ENCODE peak calls at places on chromosome 17, in four cellular contexts. B is thoracic aorta, L is HCT116, W is SJSA1. S is an unnamed sample.

GRCh38 chr17:15941781-15942180 is 3.1 kb upstream of the ADORA2B start:
- DNase-seq in L (no peak), B (no peak), W (peak; percentile 59), S (peak; percentile 53)

GRCh38 chr17:6843241-6843890 is 11.8 kb upstream of the TEKT1 start:
- DNase-seq in L (peak; percentile 48), B (no peak), W (no peak), S (no peak)

GRCh38 chr17:35244345-35245195 is 1.7 kb downstream of the SLFN5 start:
- DNase-seq in B (peak; percentile 63), L (peak; percentile 33), W (peak; percentile 84), S (peak; percentile 41)

GRCh38 chr17:77999413-78000173 is 41.1 kb downstream of the TNRC6C start:
- DNase-seq in B (no peak), W (no peak), L (peak; percentile 33), S (no peak)

GRCh38 chr17:4969551-4970231 is 2.1 kb upstream of the SPAG7 start:
- DNase-seq in L (no peak), W (no peak), B (no peak), S (no peak)

GRCh38 chr17:37742114-37742761 is 2.6 kb downstream of the HNF1B start:
- DNase-seq in B (no peak), W (no peak), L (no peak), S (no peak)

GRCh38 chr17:56269998-56270397 is 116.7 kb downstream of the ANKFN1 start:
- DNase-seq in L (no peak), B (no peak), W (no peak), S (no peak)

GRCh38 chr17:67500261-67500660 is 123.2 kb downstream of the PITPNC1 start:
- DNase-seq in L (no peak), W (no peak), B (no peak), S (no peak)

GRCh38 chr17:21510686-21511367 is 134.7 kb downstream of the KCNJ12 start:
- DNase-seq in L (no peak), B (no peak), W (no peak), S (no peak)

GRCh38 chr17:3512512-3513171 is 36.8 kb downstream of the ASPA start:
- DNase-seq in L (no peak), B (no peak), W (no peak), S (no peak)

GRCh38 chr17:63039899-63040602 is 74.0 kb downstream of the TANC2 start:
- DNase-seq in B (no peak), W (no peak), L (peak; percentile 37), S (no peak)

GRCh38 chr17:35540589-35541404 is 3.3 kb upstream of the SLFN12L start:
- DNase-seq in L (no peak), W (no peak), B (no peak), S (peak; percentile 3)

GRCh38 chr17:76196675-76197074 is 43.6 kb downstream of the RNF157 start:
- DNase-seq in L (no peak), B (no peak), W (peak; percentile 39), S (no peak)

GRCh38 chr17:31586946-31587345 is 195.5 kb downstream of the RAB11FIP4 start:
- DNase-seq in L (no peak), B (no peak), W (no peak), S (no peak)

GRCh38 chr17:45812102-45812501 is 28.0 kb downstream of the CRHR1 start:
- DNase-seq in B (no peak), L (peak; percentile 37), W (no peak), S (no peak)

GRCh38 chr17:40070895-40071719 is 8.3 kb downstream of the THRA start:
- DNase-seq in W (peak; percentile 44), L (no peak), B (no peak), S (no peak)

GRCh38 chr17:46979023-46979870 is at the start of gene RPRML:
- DNase-seq in B (no peak), L (no peak), W (peak; percentile 67), S (peak; percentile 40)

GRCh38 chr17:56174421-56174820 is 21.1 kb downstream of the ANKFN1 start:
- DNase-seq in B (no peak), L (no peak), W (no peak), S (no peak)

GRCh38 chr17:4840893-4841242 is 7.7 kb downstream of the MINK1 start:
- DNase-seq in B (no peak), L (no peak), W (no peak), S (no peak)

GRCh38 chr17:63133489-63133888 is 167.5 kb downstream of the TANC2 start:
- DNase-seq in W (no peak), B (no peak), L (no peak), S (no peak)

GRCh38 chr17:4810696-4811289 is 3.8 kb downstream of the PLD2 start:
- DNase-seq in L (no peak), B (no peak), W (no peak), S (no peak)

GRCh38 chr17:35345445-35345925 is 27.9 kb downstream of the SLFN11 start:
- DNase-seq in B (no peak), L (no peak), W (no peak), S (no peak)

GRCh38 chr17:489758-490329 is 137.2 kb upstream of the RPH3AL start:
- DNase-seq in L (no peak), W (no peak), B (no peak), S (peak; percentile 16)

GRCh38 chr17:37417852-37418251 is 11.2 kb downstream of the TADA2A start:
- DNase-seq in W (no peak), B (no peak), L (no peak), S (no peak)

DNA sequence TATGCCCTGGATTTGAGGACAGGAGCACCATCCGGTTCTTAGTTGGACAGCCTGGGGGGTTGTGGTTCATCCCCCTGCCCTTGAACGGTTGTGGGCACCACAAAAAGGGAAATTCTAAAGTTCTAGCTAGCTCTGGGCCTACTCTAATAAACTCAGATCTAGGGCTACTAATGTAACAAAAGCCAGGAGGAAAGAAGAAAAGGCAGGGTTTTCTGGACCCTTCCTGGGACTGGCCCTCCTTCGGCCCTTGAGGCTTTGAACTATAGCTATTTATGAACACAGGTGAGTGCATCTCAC is 15.1 kb downstream of the ETV4 start:
- DNase-seq in B (no peak), L (no peak), W (no peak), S (no peak)
- H3K27ac ChIP-seq in B (peak overlapping the region; percentile 30), L (peak overlapping the region; percentile 24), W (peak overlapping the region; percentile 66), S (no peak overlapping the region)

DNA sequence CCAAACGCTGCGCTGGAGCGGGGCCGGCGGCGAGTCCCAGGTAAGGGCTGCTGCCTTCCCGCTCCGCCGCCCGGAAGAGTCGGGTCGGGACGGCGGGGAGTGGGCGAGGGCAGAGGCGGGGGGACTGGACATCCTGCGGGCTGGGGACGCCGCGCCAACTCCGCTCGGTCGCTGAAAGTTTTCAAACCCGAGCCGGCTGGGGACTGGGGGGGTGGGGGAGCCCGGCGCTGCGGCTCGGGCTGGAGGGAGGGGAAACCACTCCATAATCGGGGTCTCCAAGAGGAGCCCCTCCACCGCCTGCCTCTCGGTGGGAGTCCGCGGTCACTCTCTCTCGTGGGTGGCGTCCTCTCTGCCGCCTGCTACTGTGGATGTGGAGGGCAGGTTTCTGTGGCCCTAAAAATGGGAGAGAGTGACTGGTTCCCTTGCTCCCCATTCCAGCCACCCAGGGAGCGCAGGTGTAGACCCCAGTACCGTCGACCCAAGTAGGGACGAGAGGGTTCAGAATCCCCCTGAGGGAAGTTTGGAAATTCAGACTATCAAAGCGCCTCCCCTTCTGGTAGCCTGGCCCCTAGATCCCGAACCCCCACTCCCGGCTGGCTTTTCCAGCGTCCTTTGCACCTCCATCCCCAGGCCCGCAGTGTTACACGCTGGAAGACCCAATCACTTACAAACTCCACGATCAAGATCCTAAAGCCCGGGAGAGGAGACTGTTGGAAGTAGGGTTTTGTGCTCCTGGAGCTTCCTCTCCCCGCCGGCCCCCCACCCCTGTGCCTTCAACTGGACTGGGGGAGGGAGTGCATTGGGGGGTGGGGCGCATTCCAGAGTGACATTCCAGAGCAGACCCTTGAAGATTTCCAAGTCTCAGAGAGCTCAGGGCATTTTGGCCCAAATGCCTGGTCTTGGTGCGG is 850 bp downstream of the GPRC5C start:
- DNase-seq in L (no peak), W (no peak), B (no peak), S (no peak)
- H3K27ac ChIP-seq in L (peak overlapping the region; percentile 89), W (no peak overlapping the region), B (peak overlapping the region; percentile 99), S (no peak overlapping the region)

GRCh38 chr17:81540676-81541027 is 11.5 kb downstream of the FAAP100 start:
- DNase-seq in L (no peak), W (no peak), B (no peak), S (no peak)

GRCh38 chr17:81538651-81539570 is 10.7 kb downstream of the FSCN2 start:
- DNase-seq in W (no peak), L (no peak), B (no peak), S (no peak)

GRCh38 chr17:81539961-81540675 is 11.9 kb downstream of the FSCN2 start:
- DNase-seq in W (no peak), L (no peak), B (no peak), S (no peak)

GRCh38 chr17:81537856-81538555 is 9.8 kb downstream of the FSCN2 start:
- DNase-seq in W (no peak), B (no peak), L (no peak), S (no peak)

GRCh38 chr17:81539571-81539900 is 11.4 kb downstream of the FSCN2 start:
- DNase-seq in B (no peak), W (no peak), L (no peak), S (no peak)
- H3K27ac ChIP-seq in B (no peak overlapping the region), W (no peak overlapping the region), L (no peak overlapping the region), S (no peak overlapping the region)

GRCh38 chr17:27203241-27203640 is 90.7 kb upstream of the WSB1 start:
- DNase-seq in L (no peak), B (no peak), W (no peak), S (no peak)

GRCh38 chr17:27200476-27200875 is 93.4 kb upstream of the WSB1 start:
- DNase-seq in L (no peak), W (no peak), B (no peak), S (no peak)

DNA sequence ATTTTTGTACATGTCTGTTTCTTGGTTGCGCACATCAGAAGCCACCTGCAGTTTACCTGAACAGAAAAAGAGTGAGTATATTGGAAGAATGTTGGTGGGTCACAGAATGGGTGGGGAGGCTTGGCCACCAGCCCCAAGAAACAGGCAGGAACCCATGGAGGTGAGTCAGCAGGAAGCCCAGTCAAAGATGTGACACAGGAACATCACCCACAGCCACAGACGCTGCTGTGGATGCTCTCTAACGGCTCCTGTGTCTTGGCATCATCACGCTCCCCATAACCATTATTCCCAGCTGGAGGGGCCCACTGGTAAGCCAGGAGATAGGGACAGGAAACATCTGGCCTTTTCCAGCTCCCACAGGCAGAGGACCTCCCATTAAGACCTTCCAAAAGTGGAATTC is 94.0 kb upstream of the WSB1 start:
- DNase-seq in B (no peak), W (no peak), L (no peak), S (no peak)
- H3K27ac ChIP-seq in B (no peak overlapping the region), W (no peak overlapping the region), L (no peak overlapping the region), S (no peak overlapping the region)

GRCh38 chr17:81968396-81968745 is 7.4 kb upstream of the NOTUM start:
- DNase-seq in B (no peak), L (no peak), W (no peak), S (no peak)
- H3K27ac ChIP-seq in B (no peak overlapping the region), L (peak overlapping the region; percentile 19), W (no peak overlapping the region), S (no peak overlapping the region)

GRCh38 chr17:1604831-1605528 is 23.7 kb downstream of the SLC43A2 start:
- DNase-seq in L (no peak), B (no peak), W (no peak), S (no peak)
- H3K27ac ChIP-seq in L (no peak overlapping the region), B (no peak overlapping the region), W (no peak overlapping the region), S (no peak overlapping the region)

GRCh38 chr17:54956802-54957201 is 11.7 kb downstream of the COX11 start:
- DNase-seq in W (no peak), B (no peak), L (no peak), S (no peak)
- H3K27ac ChIP-seq in W (no peak overlapping the region), B (no peak overlapping the region), L (no peak overlapping the region), S (no peak overlapping the region)

GRCh38 chr17:42682400-42683384 is at the start of gene CNTNAP1:
- DNase-seq in L (no peak), W (peak; percentile 63), B (no peak), S (no peak)
- H3K27ac ChIP-seq in L (peak within 1 kb of the TSS; percentile 24), W (no peak within 1 kb of the TSS), B (peak within 1 kb of the TSS; percentile 52), S (no peak within 1 kb of the TSS)

S was measured in PC-9.